ENCODE peak calls at places on chromosomes 4 and X, in five cellular contexts. S is GM12865, G is endothelial cell of umbilical vein, Z is cardiac muscle cell, D is neural progenitor cell. J is an unnamed sample.
A peak's percentile ranks its signal among the peaks of the same experiment; 100 is the strongest.

GRCh38 chrX:27767387-27767786 is 40.4 kb upstream of the MAGEB10 start:
- DNase-seq in D (no peak), Z (no peak), S (no peak), G (peak; percentile 7), J (no peak)

GRCh38 chr4:172369471-172369959 is 556.3 kb downstream of the GALNTL6 start:
- DNase-seq in S (no peak), Z (no peak), D (no peak), G (no peak), J (no peak)

GRCh38 chr4:73139991-73140390 is 70.5 kb upstream of the COX18 start:
- DNase-seq in S (no peak), G (no peak), D (peak; percentile 74), Z (peak; percentile 13), J (no peak)

GRCh38 chr4:10171055-10171454 is 54.5 kb upstream of the WDR1 start:
- DNase-seq in D (no peak), S (no peak), Z (peak; percentile 17), G (no peak), J (no peak)

GRCh38 chrX:7614616-7615015 is 228.4 kb upstream of the VCX start:
- DNase-seq in G (no peak), D (no peak), Z (no peak), S (no peak), J (no peak)

GRCh38 chr4:114547340-114548134 is 51.1 kb upstream of the UGT8 start:
- DNase-seq in Z (no peak), D (no peak), G (no peak), S (peak; percentile 55), J (no peak)

GRCh38 chr4:30770049-30770549 is 49.9 kb downstream of the PCDH7 start:
- DNase-seq in D (no peak), G (peak; percentile 93), Z (peak; percentile 49), S (no peak), J (no peak)

GRCh38 chr4:8427761-8428287 is 12.7 kb downstream of the ACOX3 start:
- DNase-seq in S (peak; percentile 61), D (peak; percentile 35), G (peak; percentile 73), Z (peak; percentile 57), J (no peak)

GRCh38 chrX:125205084-125205917 is 114.4 kb upstream of the TEX13C start:
- DNase-seq in D (peak; percentile 78), G (no peak), S (peak; percentile 17), Z (peak; percentile 6), J (no peak)

GRCh38 chr4:16439003-16439402 is 212.7 kb upstream of the TAPT1 start:
- DNase-seq in G (no peak), D (no peak), S (no peak), Z (no peak), J (no peak)

GRCh38 chr4:15920723-15921591 is 17.6 kb downstream of the FGFBP1 start:
- DNase-seq in Z (peak; percentile 96), S (no peak), D (no peak), G (peak; percentile 89), J (no peak)

GRCh38 chr4:173801876-173802713 is 272.1 kb upstream of the HAND2 start:
- DNase-seq in Z (no peak), S (no peak), D (peak; percentile 28), G (no peak), J (no peak)

GRCh38 chr4:40840985-40841571 is 91.3 kb downstream of the NSUN7 start:
- DNase-seq in D (peak; percentile 92), G (peak; percentile 83), S (peak; percentile 85), Z (peak; percentile 76), J (no peak)

GRCh38 chr4:40842318-40842717 is 92.6 kb downstream of the NSUN7 start:
- DNase-seq in G (no peak), S (no peak), Z (no peak), D (no peak), J (no peak)

GRCh38 chr4:40840255-40840984 is 90.7 kb downstream of the NSUN7 start:
- DNase-seq in Z (no peak), S (peak; percentile 69), D (no peak), G (no peak), J (no peak)

GRCh38 chr4:40837094-40837870 is 87.5 kb downstream of the NSUN7 start:
- DNase-seq in G (no peak), D (no peak), S (no peak), Z (no peak), J (no peak)

GRCh38 chr4:40838742-40839141 is 89.0 kb downstream of the NSUN7 start:
- DNase-seq in D (no peak), S (no peak), G (no peak), Z (no peak), J (no peak)
- TF ChIP-seq CTCF in D (no peak), S (peak; percentile 16), G (no peak), Z (no peak), J (no peak)

GRCh38 chrX:44544036-44544435 is 1.4 kb upstream of the FUNDC1 start:
- DNase-seq in S (no peak), Z (no peak), G (no peak), D (no peak), J (no peak)

DNA sequence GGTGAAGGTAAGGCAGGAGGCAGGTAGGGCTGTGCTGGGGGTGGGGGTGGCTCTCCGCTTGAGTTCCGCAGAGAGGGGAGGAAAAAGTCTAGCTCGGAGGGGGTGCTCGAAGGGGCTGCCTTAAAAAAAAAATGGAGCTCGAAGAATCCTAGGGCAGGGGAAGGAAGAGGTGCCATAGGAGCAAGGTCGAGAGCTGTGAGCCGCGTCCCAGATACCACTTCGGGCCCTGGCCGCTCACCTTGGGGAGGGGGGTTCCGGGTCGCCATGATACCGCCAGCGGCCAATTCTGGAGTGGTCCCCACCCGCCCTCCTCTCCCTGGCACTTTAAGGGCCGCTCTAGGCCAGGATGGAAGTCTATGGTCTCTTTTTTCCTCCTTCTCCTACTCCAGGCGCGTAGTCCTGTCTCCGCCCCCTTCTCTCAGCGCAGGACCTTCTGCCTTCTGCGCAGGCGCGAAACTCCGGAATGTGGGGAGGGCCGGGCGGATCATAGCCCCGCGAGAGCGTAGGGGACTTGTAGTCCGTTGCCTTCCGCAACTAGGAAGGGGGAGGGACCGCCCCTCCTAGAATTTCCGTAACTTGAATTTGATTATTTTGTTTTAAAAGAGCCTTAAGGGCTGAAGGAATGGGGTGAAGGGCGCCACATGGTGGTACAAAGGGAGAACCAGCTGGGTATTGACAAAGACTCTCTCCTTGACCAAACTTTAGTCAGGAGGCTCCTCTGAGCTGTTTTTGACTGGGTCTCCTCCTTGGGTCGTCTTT is at the start of gene FUNDC1:
- DNase-seq in Z (peak; percentile 96), D (peak; percentile 95), S (peak; percentile 93), G (peak; percentile 96), J (peak; percentile 80)
- TF ChIP-seq CTCF in Z (peak; percentile 23), D (peak; percentile 48), S (peak; percentile 13), G (no peak), J (peak; percentile 11)

GRCh38 chr4:168864831-168865541 is 145.1 kb downstream of the CBR4 start:
- DNase-seq in Z (peak; percentile 51), D (no peak), S (no peak), G (no peak), J (no peak)
- TF ChIP-seq CTCF in Z (peak; percentile 36), D (peak; percentile 23), S (no peak), G (no peak), J (no peak)

DNA sequence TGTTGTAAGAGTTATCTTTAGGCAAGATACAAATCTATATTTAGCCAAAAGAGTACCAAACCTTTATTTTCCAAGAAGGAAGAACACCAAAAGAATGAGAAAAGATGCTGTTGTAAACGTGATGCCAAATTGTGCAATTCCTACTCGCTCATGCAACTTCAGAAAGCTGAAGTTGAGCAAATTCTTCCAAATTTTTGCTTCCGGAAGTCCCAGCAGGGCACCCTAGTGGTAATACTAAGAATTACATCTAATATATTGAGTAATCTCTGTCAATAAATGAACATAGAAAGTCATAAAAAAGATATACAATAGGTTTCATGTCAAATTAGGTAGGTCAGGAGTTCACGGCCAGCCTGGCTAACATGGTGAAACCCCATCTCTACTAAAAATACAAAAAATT is 36.0 kb upstream of the SMARCAD1 start:
- DNase-seq in S (no peak), D (no peak), Z (no peak), G (no peak), J (no peak)
- TF ChIP-seq CTCF in S (peak; percentile 18), D (peak; percentile 53), Z (peak; percentile 23), G (peak; percentile 22), J (no peak)

DNA sequence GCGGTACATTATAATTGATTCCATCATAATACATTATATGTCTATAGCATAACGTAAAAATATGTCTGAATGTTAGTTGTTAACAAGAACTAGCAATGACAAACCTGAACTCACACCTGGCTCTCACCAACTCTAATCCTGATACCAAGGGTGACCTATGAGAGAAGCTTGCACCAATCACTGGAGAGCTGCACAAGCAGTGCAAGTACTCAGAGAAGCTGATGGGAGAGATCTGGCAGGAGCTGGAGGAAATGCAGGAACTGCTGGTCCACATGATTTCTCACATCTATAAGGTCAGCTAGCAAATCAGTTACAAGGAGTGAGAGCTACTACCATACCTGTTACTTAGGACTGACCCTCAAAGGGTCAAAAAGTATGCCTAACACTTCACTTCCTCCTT is 74.8 kb downstream of the RAB28 start:
- DNase-seq in G (no peak), D (no peak), S (no peak), Z (no peak), J (no peak)
- TF ChIP-seq CTCF in G (no peak), D (no peak), S (no peak), Z (no peak), J (no peak)

GRCh38 chrX:54786972-54787371 is 11.1 kb downstream of the ITIH6 start:
- DNase-seq in G (no peak), D (no peak), S (peak; percentile 36), Z (no peak), J (no peak)

GRCh38 chrX:54788446-54788845 is 9.6 kb downstream of the ITIH6 start:
- DNase-seq in S (no peak), G (no peak), D (no peak), Z (no peak), J (no peak)

DNA sequence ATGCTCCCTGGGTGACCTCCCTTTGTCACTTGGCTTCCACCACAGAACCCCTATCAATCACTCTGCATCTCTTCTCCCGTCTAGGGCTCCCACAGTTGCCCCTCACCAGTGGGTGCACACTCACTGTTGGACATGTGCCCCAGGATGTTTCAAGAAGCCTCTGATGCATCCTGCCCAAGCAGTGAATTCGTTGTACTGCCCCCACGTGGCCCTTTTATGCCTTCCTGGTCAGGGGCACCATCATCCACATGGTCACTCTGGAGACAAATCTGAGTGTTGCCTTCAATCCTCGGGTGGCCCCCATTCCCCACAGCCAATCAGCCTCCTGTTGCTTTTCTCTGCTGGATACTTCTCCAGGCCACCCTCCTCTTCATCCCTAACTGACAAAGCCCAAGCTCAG is 12.2 kb downstream of the ITIH6 start:
- DNase-seq in G (no peak), Z (peak; percentile 24), D (peak; percentile 27), S (peak; percentile 43), J (no peak)
- TF ChIP-seq CTCF in G (no peak), Z (peak; percentile 28), D (peak; percentile 45), S (peak; percentile 36), J (no peak)

GRCh38 chr4:124711469-124712416 is 789 bp downstream of the ANKRD50 start:
- DNase-seq in D (peak; percentile 82), G (peak; percentile 77), S (peak; percentile 41), Z (peak; percentile 81), J (peak; percentile 24)
- TF ChIP-seq CTCF in D (peak; percentile 14), G (no peak), S (no peak), Z (peak; percentile 29), J (no peak)

GRCh38 chrX:23403849-23404248 is 69.2 kb downstream of the PTCHD1 start:
- DNase-seq in D (peak; percentile 18), G (no peak), S (no peak), Z (peak; percentile 3), J (no peak)
- TF ChIP-seq CTCF in D (peak; percentile 45), G (no peak), S (peak; percentile 3), Z (peak; percentile 25), J (no peak)

J was measured in natural killer cell.